ENCODE peak calls at places on chromosome 18, in eight cellular contexts. One of them, this sample, is unnamed.

GRCh38 chr18:67104700-67105284 is 411.7 kb downstream of the DSEL start:
- DNase-seq in GM12864: peak; percentile 8
- DNase-seq in WTC11: peak; percentile 74
- DNase-seq in epithelial cell of esophagus: peak; percentile 89
- DNase-seq in colonic mucosa: peak; percentile 43
- DNase-seq in CD4-positive, alpha-beta T cell: no peak
- DNase-seq in omental fat pad: peak; percentile 27
- DNase-seq in neural progenitor cell: peak; percentile 82
- DNase-seq in this sample: peak; percentile 16

GRCh38 chr18:812123-812672 is at the start of gene YES1:
- DNase-seq in GM12864: no peak
- DNase-seq in WTC11: peak; percentile 83
- DNase-seq in epithelial cell of esophagus: peak; percentile 85
- DNase-seq in omental fat pad: peak; percentile 49
- DNase-seq in CD4-positive, alpha-beta T cell: peak; percentile 76
- DNase-seq in colonic mucosa: peak; percentile 82
- DNase-seq in neural progenitor cell: peak; percentile 93
- DNase-seq in this sample: peak; percentile 92

GRCh38 chr18:71293322-71293721 is 1004.5 kb downstream of the SOCS6 start:
- DNase-seq in WTC11: no peak
- DNase-seq in CD4-positive, alpha-beta T cell: no peak
- DNase-seq in omental fat pad: no peak
- DNase-seq in neural progenitor cell: no peak
- DNase-seq in epithelial cell of esophagus: no peak
- DNase-seq in GM12864: no peak
- DNase-seq in colonic mucosa: no peak
- DNase-seq in this sample: no peak

GRCh38 chr18:25736516-25736915 is 353.9 kb downstream of the SS18 start:
- DNase-seq in epithelial cell of esophagus: no peak
- DNase-seq in neural progenitor cell: no peak
- DNase-seq in WTC11: no peak
- DNase-seq in omental fat pad: no peak
- DNase-seq in GM12864: no peak
- DNase-seq in colonic mucosa: no peak
- DNase-seq in CD4-positive, alpha-beta T cell: no peak
- DNase-seq in this sample: no peak

GRCh38 chr18:46281185-46282176 is 177.3 kb downstream of the HAUS1 start:
- DNase-seq in omental fat pad: peak; percentile 33
- DNase-seq in neural progenitor cell: peak; percentile 80
- DNase-seq in CD4-positive, alpha-beta T cell: peak; percentile 65
- DNase-seq in epithelial cell of esophagus: peak; percentile 81
- DNase-seq in GM12864: no peak
- DNase-seq in colonic mucosa: peak; percentile 65
- DNase-seq in WTC11: peak; percentile 84
- DNase-seq in this sample: peak; percentile 62

GRCh38 chr18:74331404-74331803 is 15.8 kb downstream of the C18orf63 start:
- DNase-seq in neural progenitor cell: peak; percentile 20
- DNase-seq in CD4-positive, alpha-beta T cell: no peak
- DNase-seq in WTC11: no peak
- DNase-seq in GM12864: no peak
- DNase-seq in epithelial cell of esophagus: peak; percentile 57
- DNase-seq in omental fat pad: no peak
- DNase-seq in colonic mucosa: no peak
- DNase-seq in this sample: no peak

GRCh38 chr18:49993299-49993698 is 180.0 kb upstream of the ACAA2 start:
- DNase-seq in CD4-positive, alpha-beta T cell: no peak
- DNase-seq in colonic mucosa: no peak
- DNase-seq in GM12864: no peak
- DNase-seq in epithelial cell of esophagus: no peak
- DNase-seq in neural progenitor cell: no peak
- DNase-seq in omental fat pad: no peak
- DNase-seq in WTC11: no peak
- DNase-seq in this sample: no peak

GRCh38 chr18:62847081-62847480 is 131.7 kb downstream of the PHLPP1 start:
- DNase-seq in WTC11: no peak
- DNase-seq in epithelial cell of esophagus: no peak
- DNase-seq in GM12864: no peak
- DNase-seq in CD4-positive, alpha-beta T cell: no peak
- DNase-seq in neural progenitor cell: peak; percentile 40
- DNase-seq in colonic mucosa: no peak
- DNase-seq in omental fat pad: no peak
- DNase-seq in this sample: no peak

GRCh38 chr18:9323750-9324445 is 10.7 kb upstream of the TWSG1 start:
- DNase-seq in colonic mucosa: no peak
- DNase-seq in CD4-positive, alpha-beta T cell: no peak
- DNase-seq in GM12864: no peak
- DNase-seq in WTC11: no peak
- DNase-seq in epithelial cell of esophagus: peak; percentile 55
- DNase-seq in omental fat pad: no peak
- DNase-seq in neural progenitor cell: no peak
- DNase-seq in this sample: no peak

GRCh38 chr18:10660485-10660884 is 134.7 kb downstream of the NAPG start:
- DNase-seq in neural progenitor cell: no peak
- DNase-seq in epithelial cell of esophagus: no peak
- DNase-seq in omental fat pad: no peak
- DNase-seq in WTC11: no peak
- DNase-seq in CD4-positive, alpha-beta T cell: no peak
- DNase-seq in GM12864: no peak
- DNase-seq in colonic mucosa: no peak
- DNase-seq in this sample: no peak

GRCh38 chr18:45402485-45403056 is 212.7 kb upstream of the SLC14A2 start:
- DNase-seq in omental fat pad: no peak
- DNase-seq in neural progenitor cell: no peak
- DNase-seq in GM12864: no peak
- DNase-seq in WTC11: no peak
- DNase-seq in CD4-positive, alpha-beta T cell: no peak
- DNase-seq in epithelial cell of esophagus: peak; percentile 96
- DNase-seq in colonic mucosa: peak; percentile 53
- DNase-seq in this sample: no peak

GRCh38 chr18:77439888-77440287 is 190.2 kb downstream of the GALR1 start:
- DNase-seq in WTC11: no peak
- DNase-seq in CD4-positive, alpha-beta T cell: no peak
- DNase-seq in GM12864: no peak
- DNase-seq in neural progenitor cell: no peak
- DNase-seq in epithelial cell of esophagus: no peak
- DNase-seq in omental fat pad: no peak
- DNase-seq in colonic mucosa: no peak
- DNase-seq in this sample: no peak

GRCh38 chr18:74342416-74343043 is 26.9 kb downstream of the C18orf63 start:
- DNase-seq in epithelial cell of esophagus: peak; percentile 77
- DNase-seq in GM12864: no peak
- DNase-seq in WTC11: no peak
- DNase-seq in neural progenitor cell: peak; percentile 53
- DNase-seq in omental fat pad: no peak
- DNase-seq in colonic mucosa: peak; percentile 53
- DNase-seq in CD4-positive, alpha-beta T cell: no peak
- DNase-seq in this sample: peak; percentile 35

GRCh38 chr18:67515987-67516431 is 511 bp downstream of the DSEL start:
- DNase-seq in omental fat pad: peak; percentile 40
- DNase-seq in CD4-positive, alpha-beta T cell: peak; percentile 58
- DNase-seq in epithelial cell of esophagus: peak; percentile 93
- DNase-seq in WTC11: peak; percentile 93
- DNase-seq in colonic mucosa: peak; percentile 85
- DNase-seq in GM12864: peak; percentile 0
- DNase-seq in neural progenitor cell: peak; percentile 92
- DNase-seq in this sample: peak; percentile 74

GRCh38 chr18:72542993-72543361 is 1.2 kb downstream of the CBLN2 start:
- DNase-seq in WTC11: peak; percentile 12
- DNase-seq in neural progenitor cell: peak; percentile 52
- DNase-seq in colonic mucosa: no peak
- DNase-seq in GM12864: no peak
- DNase-seq in epithelial cell of esophagus: peak; percentile 1
- DNase-seq in omental fat pad: no peak
- DNase-seq in CD4-positive, alpha-beta T cell: no peak
- DNase-seq in this sample: peak; percentile 37

GRCh38 chr18:65754121-65754520 is 3.3 kb downstream of the CDH7 start:
- DNase-seq in colonic mucosa: no peak
- DNase-seq in omental fat pad: no peak
- DNase-seq in epithelial cell of esophagus: no peak
- DNase-seq in CD4-positive, alpha-beta T cell: no peak
- DNase-seq in GM12864: no peak
- DNase-seq in neural progenitor cell: no peak
- DNase-seq in WTC11: no peak
- DNase-seq in this sample: no peak

GRCh38 chr18:54675076-54675475 is 84.0 kb downstream of the DYNAP start:
- DNase-seq in omental fat pad: no peak
- DNase-seq in CD4-positive, alpha-beta T cell: no peak
- DNase-seq in epithelial cell of esophagus: no peak
- DNase-seq in WTC11: no peak
- DNase-seq in GM12864: no peak
- DNase-seq in neural progenitor cell: peak; percentile 78
- DNase-seq in colonic mucosa: no peak
- DNase-seq in this sample: no peak

GRCh38 chr18:62331581-62332436 is 6.7 kb downstream of the TNFRSF11A start:
- DNase-seq in epithelial cell of esophagus: no peak
- DNase-seq in omental fat pad: no peak
- DNase-seq in CD4-positive, alpha-beta T cell: no peak
- DNase-seq in colonic mucosa: peak; percentile 53
- DNase-seq in WTC11: no peak
- DNase-seq in GM12864: no peak
- DNase-seq in neural progenitor cell: no peak
- DNase-seq in this sample: no peak

GRCh38 chr18:37779220-37779619 is 213.6 kb upstream of the CELF4 start:
- DNase-seq in epithelial cell of esophagus: no peak
- DNase-seq in omental fat pad: no peak
- DNase-seq in neural progenitor cell: no peak
- DNase-seq in GM12864: no peak
- DNase-seq in colonic mucosa: no peak
- DNase-seq in WTC11: no peak
- DNase-seq in CD4-positive, alpha-beta T cell: no peak
- DNase-seq in this sample: no peak

GRCh38 chr18:29123706-29124530 is 947.0 kb upstream of the CDH2 start:
- DNase-seq in omental fat pad: no peak
- DNase-seq in epithelial cell of esophagus: peak; percentile 34
- DNase-seq in colonic mucosa: no peak
- DNase-seq in WTC11: no peak
- DNase-seq in neural progenitor cell: no peak
- DNase-seq in GM12864: no peak
- DNase-seq in CD4-positive, alpha-beta T cell: no peak
- DNase-seq in this sample: no peak
- TF ChIP-seq CTCF in omental fat pad: no peak
- TF ChIP-seq CTCF in epithelial cell of esophagus: no peak
- TF ChIP-seq CTCF in colonic mucosa: no peak
- TF ChIP-seq CTCF in WTC11: no peak
- TF ChIP-seq CTCF in neural progenitor cell: no peak
- TF ChIP-seq CTCF in GM12864: no peak
- TF ChIP-seq CTCF in CD4-positive, alpha-beta T cell: no peak
- TF ChIP-seq CTCF in this sample: no peak

GRCh38 chr18:11851156-11852047 is at the start of gene CHMP1B:
- DNase-seq in CD4-positive, alpha-beta T cell: peak; percentile 99
- DNase-seq in WTC11: peak; percentile 99
- DNase-seq in colonic mucosa: peak; percentile 99
- DNase-seq in GM12864: peak; percentile 86
- DNase-seq in omental fat pad: peak; percentile 96
- DNase-seq in epithelial cell of esophagus: peak; percentile 98
- DNase-seq in neural progenitor cell: peak; percentile 99
- DNase-seq in this sample: peak; percentile 97
- TF ChIP-seq CTCF in CD4-positive, alpha-beta T cell: no peak
- TF ChIP-seq CTCF in WTC11: no peak
- TF ChIP-seq CTCF in colonic mucosa: no peak
- TF ChIP-seq CTCF in GM12864: no peak
- TF ChIP-seq CTCF in omental fat pad: no peak
- TF ChIP-seq CTCF in epithelial cell of esophagus: no peak
- TF ChIP-seq CTCF in neural progenitor cell: no peak
- TF ChIP-seq CTCF in this sample: no peak

GRCh38 chr18:3380384-3380961 is 69.5 kb upstream of the TGIF1 start:
- DNase-seq in colonic mucosa: no peak
- DNase-seq in GM12864: no peak
- DNase-seq in WTC11: no peak
- DNase-seq in epithelial cell of esophagus: peak; percentile 84
- DNase-seq in neural progenitor cell: no peak
- DNase-seq in omental fat pad: no peak
- DNase-seq in CD4-positive, alpha-beta T cell: no peak
- DNase-seq in this sample: no peak
- TF ChIP-seq CTCF in colonic mucosa: no peak
- TF ChIP-seq CTCF in GM12864: no peak
- TF ChIP-seq CTCF in WTC11: no peak
- TF ChIP-seq CTCF in epithelial cell of esophagus: no peak
- TF ChIP-seq CTCF in neural progenitor cell: peak; percentile 12
- TF ChIP-seq CTCF in omental fat pad: no peak
- TF ChIP-seq CTCF in CD4-positive, alpha-beta T cell: no peak
- TF ChIP-seq CTCF in this sample: no peak

GRCh38 chr18:48614005-48614404 is 75.2 kb downstream of the CTIF start:
- DNase-seq in WTC11: no peak
- DNase-seq in CD4-positive, alpha-beta T cell: no peak
- DNase-seq in epithelial cell of esophagus: no peak
- DNase-seq in colonic mucosa: no peak
- DNase-seq in neural progenitor cell: no peak
- DNase-seq in omental fat pad: no peak
- DNase-seq in GM12864: no peak
- DNase-seq in this sample: no peak

GRCh38 chr18:48616484-48617255 is 77.8 kb downstream of the CTIF start:
- DNase-seq in WTC11: no peak
- DNase-seq in colonic mucosa: no peak
- DNase-seq in GM12864: no peak
- DNase-seq in CD4-positive, alpha-beta T cell: no peak
- DNase-seq in neural progenitor cell: no peak
- DNase-seq in epithelial cell of esophagus: peak; percentile 68
- DNase-seq in omental fat pad: no peak
- DNase-seq in this sample: no peak

GRCh38 chr18:48613589-48613988 is 74.8 kb downstream of the CTIF start:
- DNase-seq in WTC11: no peak
- DNase-seq in omental fat pad: no peak
- DNase-seq in neural progenitor cell: no peak
- DNase-seq in epithelial cell of esophagus: no peak
- DNase-seq in GM12864: no peak
- DNase-seq in CD4-positive, alpha-beta T cell: no peak
- DNase-seq in colonic mucosa: peak; percentile 25
- DNase-seq in this sample: no peak

GRCh38 chr18:48612917-48613316 is 74.1 kb downstream of the CTIF start:
- DNase-seq in CD4-positive, alpha-beta T cell: no peak
- DNase-seq in omental fat pad: no peak
- DNase-seq in epithelial cell of esophagus: no peak
- DNase-seq in GM12864: no peak
- DNase-seq in colonic mucosa: no peak
- DNase-seq in neural progenitor cell: no peak
- DNase-seq in WTC11: no peak
- DNase-seq in this sample: no peak

DNA sequence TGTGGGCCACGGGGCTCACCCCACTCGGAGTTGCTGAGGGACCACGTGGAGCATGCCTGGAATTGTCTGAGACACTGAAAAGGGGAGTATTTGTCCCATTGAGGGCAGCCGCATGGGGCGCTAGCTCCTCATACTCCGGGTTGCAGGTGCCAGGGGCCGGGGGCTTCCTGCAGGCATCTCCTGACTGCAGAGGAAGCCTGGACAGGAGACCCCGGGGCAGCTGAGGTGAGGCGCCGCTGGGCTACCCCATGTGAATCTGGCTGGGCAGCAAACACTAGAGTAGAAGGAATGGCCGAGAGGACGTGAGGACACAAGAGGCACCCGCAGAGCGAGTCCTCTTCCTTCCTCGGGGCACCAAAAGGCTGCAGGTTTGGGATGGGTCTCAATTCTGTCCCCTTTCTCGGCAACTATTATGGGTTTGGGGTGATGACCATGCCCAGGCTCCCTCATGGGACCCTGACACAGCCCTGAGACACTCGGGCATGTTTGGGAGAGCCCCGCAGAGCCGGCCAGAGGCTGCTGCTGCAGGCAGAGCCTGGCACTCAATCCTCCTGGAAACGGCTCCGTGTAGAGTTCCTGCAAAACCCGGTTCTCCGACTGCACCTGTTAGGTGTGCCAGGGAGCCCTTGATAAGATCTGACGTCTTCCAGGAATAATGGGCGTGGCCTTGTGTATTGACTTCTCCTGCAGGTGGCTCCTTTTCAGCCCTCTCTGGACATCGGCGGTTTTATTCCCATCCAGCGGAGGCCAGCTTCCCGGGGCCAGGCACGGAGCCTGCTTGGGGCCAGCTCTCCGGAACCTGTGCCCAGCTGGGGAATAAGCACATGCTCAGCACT is 77.0 kb downstream of the CTIF start:
- DNase-seq in colonic mucosa: peak; percentile 78
- DNase-seq in CD4-positive, alpha-beta T cell: no peak
- DNase-seq in neural progenitor cell: no peak
- DNase-seq in omental fat pad: no peak
- DNase-seq in GM12864: no peak
- DNase-seq in WTC11: peak; percentile 37
- DNase-seq in epithelial cell of esophagus: no peak
- DNase-seq in this sample: no peak
- TF ChIP-seq CTCF in colonic mucosa: no peak
- TF ChIP-seq CTCF in CD4-positive, alpha-beta T cell: no peak
- TF ChIP-seq CTCF in neural progenitor cell: no peak
- TF ChIP-seq CTCF in omental fat pad: no peak
- TF ChIP-seq CTCF in GM12864: no peak
- TF ChIP-seq CTCF in WTC11: no peak
- TF ChIP-seq CTCF in epithelial cell of esophagus: no peak
- TF ChIP-seq CTCF in this sample: no peak

This sample was measured in GM13976.